ENCODE peak calls at places on chromosomes 7 and 10, in nine cellular contexts. I is CD4-positive, alpha-beta memory T cell; W is CD8-positive, alpha-beta T cell; A is GM23248; F is heart left ventricle; N is spleen; K is CD4-positive, CD25-positive, alpha-beta regulatory T cell; X is ovary; Q is psoas muscle. Z is an unnamed sample.

GRCh38 chr10:131978366-131978765 is 3.4 kb downstream of the BNIP3 start:
- DNase-seq in W (no peak), N (peak; percentile 49), I (no peak), Q (no peak), X (no peak), K (no peak), A (no peak), F (no peak), Z (no peak)

GRCh38 chr7:105808703-105809590 is 67.5 kb downstream of the ATXN7L1 start:
- DNase-seq in K (peak; percentile 85), X (no peak), W (peak; percentile 58), Q (no peak), A (peak; percentile 85), F (no peak), I (peak; percentile 81), N (peak; percentile 89), Z (no peak)

GRCh38 chr7:90551036-90551435 is 45.1 kb upstream of the CDK14 start:
- DNase-seq in A (no peak), F (no peak), N (no peak), K (no peak), I (no peak), W (no peak), X (no peak), Q (no peak), Z (no peak)

GRCh38 chr7:148256433-148256832 is 334.1 kb upstream of the C7orf33 start:
- DNase-seq in W (no peak), Q (no peak), A (no peak), I (no peak), X (no peak), K (no peak), N (no peak), F (no peak), Z (no peak)

GRCh38 chr7:157347217-157347904 is 10.6 kb downstream of the DNAJB6 start:
- DNase-seq in N (no peak), Q (peak; percentile 73), W (no peak), X (peak; percentile 35), K (no peak), F (no peak), A (peak; percentile 98), I (no peak), Z (peak; percentile 34)

GRCh38 chr7:90933984-90934383 is 330.2 kb upstream of the FZD1 start:
- DNase-seq in Q (peak; percentile 27), N (no peak), W (no peak), A (no peak), F (no peak), K (no peak), X (no peak), I (no peak), Z (no peak)

GRCh38 chr7:26723140-26723539 is 141.2 kb downstream of the SKAP2 start:
- DNase-seq in Q (no peak), F (no peak), A (no peak), X (no peak), K (no peak), N (no peak), I (no peak), W (no peak), Z (no peak)

GRCh38 chr7:7369134-7369533 is 166.5 kb downstream of the COL28A1 start:
- DNase-seq in W (no peak), X (no peak), N (no peak), A (peak; percentile 23), Q (no peak), I (no peak), F (no peak), K (no peak), Z (no peak)

GRCh38 chr7:75623390-75624133 is 115.2 kb downstream of the HIP1 start:
- DNase-seq in I (no peak), N (no peak), Q (no peak), W (no peak), A (peak; percentile 14), F (no peak), X (no peak), K (no peak), Z (no peak)

GRCh38 chr7:100091411-100092181 is 2.8 kb downstream of the COPS6 start:
- DNase-seq in X (no peak), I (no peak), Q (no peak), F (no peak), K (no peak), A (peak; percentile 47), N (no peak), W (no peak), Z (no peak)

GRCh38 chr7:129292861-129293260 is 68.0 kb downstream of the AHCYL2 start:
- DNase-seq in A (no peak), I (no peak), X (no peak), N (no peak), K (no peak), Q (no peak), W (no peak), F (no peak), Z (no peak)

GRCh38 chr10:87092356-87092860 is 2.2 kb downstream of the GLUD1 start:
- DNase-seq in A (peak; percentile 75), I (peak; percentile 50), X (no peak), F (no peak), K (no peak), Q (no peak), W (no peak), N (no peak), Z (peak; percentile 15)

GRCh38 chr10:77041636-77042258 is 595.9 kb downstream of the KCNMA1 start:
- DNase-seq in K (peak; percentile 8), I (no peak), W (peak; percentile 13), F (no peak), A (no peak), Q (no peak), X (no peak), N (no peak), Z (no peak)

GRCh38 chr7:107953924-107954303 is 49.0 kb downstream of the LAMB1 start:
- DNase-seq in W (no peak), N (no peak), Q (no peak), X (no peak), I (no peak), F (no peak), K (no peak), A (no peak), Z (peak; percentile 44)

GRCh38 chr10:87674963-87675362 is 15.3 kb downstream of the PAPSS2 start:
- DNase-seq in N (no peak), Q (no peak), K (no peak), I (no peak), A (peak; percentile 57), X (no peak), W (no peak), F (no peak), Z (no peak)

GRCh38 chr10:112115781-112116385 is 67.7 kb downstream of the GPAM start:
- DNase-seq in Q (no peak), X (no peak), K (peak; percentile 18), F (no peak), W (peak; percentile 7), I (no peak), A (peak; percentile 64), N (no peak), Z (peak; percentile 58)

GRCh38 chr10:75544381-75544780 is 113.0 kb downstream of the LRMDA start:
- DNase-seq in K (no peak), A (peak; percentile 29), F (no peak), Q (no peak), I (no peak), X (no peak), N (no peak), W (no peak), Z (no peak)

GRCh38 chr7:42108803-42109528 is 128.0 kb downstream of the GLI3 start:
- DNase-seq in W (no peak), X (no peak), A (no peak), Q (no peak), I (no peak), K (no peak), N (no peak), F (no peak), Z (no peak)

GRCh38 chr7:149845257-149845980 is 7.2 kb downstream of the ZNF862 start:
- DNase-seq in K (no peak), W (no peak), N (no peak), A (no peak), I (no peak), X (no peak), Q (no peak), F (no peak), Z (no peak)

GRCh38 chr10:5765617-5766016 is 47.6 kb downstream of the GDI2 start:
- DNase-seq in W (no peak), F (no peak), X (no peak), Q (no peak), K (no peak), N (no peak), A (no peak), I (no peak), Z (no peak)
- H3K36me3 ChIP-seq in W (peaks cover 39% of the 10 kb centered on the region), F (peaks cover 46% of the 10 kb centered on the region), X (no peaks in the 10 kb centered on the region), Q (peaks cover 95% of the 10 kb centered on the region), K (peaks cover 82% of the 10 kb centered on the region), N (peaks cover 6% of the 10 kb centered on the region), A (peaks cover 87% of the 10 kb centered on the region), I (peaks cover 54% of the 10 kb centered on the region), Z (peaks cover 11% of the 10 kb centered on the region)

GRCh38 chr7:96045181-96045580 is 272.8 kb downstream of the DYNC1I1 start:
- DNase-seq in Q (no peak), W (no peak), I (no peak), N (no peak), F (no peak), K (no peak), X (peak; percentile 63), A (no peak), Z (no peak)
- H3K27ac ChIP-seq in Q (no peak overlapping the region), W (no peak overlapping the region), I (no peak overlapping the region), N (no peak overlapping the region), F (no peak overlapping the region), K (no peak overlapping the region), X (peak overlapping the region; percentile 73), A (no peak overlapping the region), Z (no peak overlapping the region)

GRCh38 chr10:26662864-26663263 is 34.6 kb upstream of the PDSS1 start:
- DNase-seq in N (no peak), W (no peak), K (no peak), A (no peak), F (no peak), X (no peak), I (no peak), Q (no peak), Z (no peak)

GRCh38 chr10:26665080-26666048 is 32.1 kb upstream of the PDSS1 start:
- DNase-seq in N (no peak), A (no peak), I (no peak), W (no peak), K (no peak), X (no peak), Q (no peak), F (no peak), Z (no peak)
- H3K4me1 ChIP-seq in N (no peaks in the 10 kb centered on the region), A (no peaks in the 10 kb centered on the region), I (no peaks in the 10 kb centered on the region), W (no peaks in the 10 kb centered on the region), K (no peaks in the 10 kb centered on the region), X (no peaks in the 10 kb centered on the region), Q (no peaks in the 10 kb centered on the region), F (no peaks in the 10 kb centered on the region), Z (no peaks in the 10 kb centered on the region)

DNA sequence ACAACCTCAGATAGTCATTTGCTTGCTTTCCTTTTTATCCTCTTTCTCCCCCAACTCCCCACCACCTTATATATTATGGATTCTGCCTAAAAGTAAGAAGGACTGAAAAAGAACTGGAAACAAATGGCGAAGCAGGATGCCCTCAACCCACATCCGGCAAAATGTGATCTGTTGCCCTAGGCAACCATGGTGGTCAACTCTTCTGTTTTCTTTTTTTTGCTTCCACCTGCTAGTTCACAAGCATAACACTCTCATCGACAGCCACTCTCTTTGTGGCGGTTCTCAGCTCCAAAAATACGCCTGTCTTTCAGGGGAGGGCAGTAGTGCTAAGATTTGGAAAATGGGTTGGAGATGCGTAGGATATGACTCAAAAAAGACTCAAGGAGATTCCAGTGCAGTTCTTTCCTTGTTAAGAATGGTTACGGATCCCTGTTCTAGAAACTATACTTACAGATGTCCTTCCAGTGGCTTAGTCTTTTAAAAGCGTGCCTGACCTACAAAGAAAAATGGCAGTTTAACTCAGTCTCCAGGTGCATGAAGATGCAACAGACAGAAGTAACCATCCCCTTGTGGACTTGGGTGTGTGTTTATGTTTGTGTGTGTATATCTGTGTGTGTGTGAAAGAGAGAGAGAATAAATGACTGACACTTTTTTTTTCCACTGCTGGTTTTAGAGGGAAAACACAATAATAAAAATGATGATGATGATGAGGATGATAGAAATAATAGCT is 10.7 kb downstream of the APBB1IP start:
- DNase-seq in F (no peak), X (no peak), Q (no peak), N (no peak), I (peak; percentile 89), W (peak; percentile 63), A (no peak), K (peak; percentile 91), Z (no peak)
- H3K36me3 ChIP-seq in F (no peaks in the 10 kb centered on the region), X (no peaks in the 10 kb centered on the region), Q (no peaks in the 10 kb centered on the region), N (no peaks in the 10 kb centered on the region), I (no peaks in the 10 kb centered on the region), W (no peaks in the 10 kb centered on the region), A (no peaks in the 10 kb centered on the region), K (peaks cover 12% of the 10 kb centered on the region), Z (no peaks in the 10 kb centered on the region)

Z was measured in hepatocyte.